ENCODE peak calls at places on chromosomes 12 and 14, in seven cellular contexts. B, L, J, F, E, G and A are unnamed samples.
A peak's percentile ranks its signal among the peaks of the same experiment; 100 is the strongest.

GRCh38 chr14:50045039-50045711 is 71.2 kb downstream of the VCPKMT start:
- DNase-seq in G (peak; percentile 88), E (peak; percentile 84), L (peak; percentile 38), F (no peak), J (peak; percentile 93), B (peak; percentile 16), A (peak; percentile 32)

GRCh38 chr12:26028953-26029740 is 70.7 kb downstream of the RASSF8 start:
- DNase-seq in F (no peak), J (peak; percentile 31), G (peak; percentile 67), B (peak; percentile 67), E (peak; percentile 52), L (peak; percentile 57), A (peak; percentile 86)

GRCh38 chr14:102430212-102430908 is 67.6 kb downstream of the TECPR2 start:
- DNase-seq in B (no peak), L (no peak), F (no peak), G (no peak), E (no peak), J (no peak), A (no peak)

GRCh38 chr12:1041478-1041877 is 50.5 kb downstream of the ERC1 start:
- DNase-seq in L (no peak), B (no peak), G (no peak), F (no peak), E (no peak), J (no peak), A (no peak)

GRCh38 chr12:28955921-28956320 is 193.2 kb upstream of the FAR2 start:
- DNase-seq in F (no peak), G (no peak), E (no peak), L (no peak), B (no peak), J (no peak), A (no peak)

GRCh38 chr14:95225251-95225887 is 68.0 kb upstream of the DICER1 start:
- DNase-seq in F (no peak), B (no peak), L (no peak), J (no peak), G (no peak), E (no peak), A (no peak)

GRCh38 chr14:61563162-61563511 is 132.2 kb upstream of the HIF1A start:
- DNase-seq in B (no peak), L (no peak), E (no peak), F (no peak), J (no peak), G (no peak), A (no peak)

GRCh38 chr12:6341439-6342139 is at the start of gene TNFRSF1A:
- DNase-seq in B (peak; percentile 72), F (no peak), J (peak; percentile 84), G (peak; percentile 85), E (peak; percentile 83), L (peak; percentile 89), A (peak; percentile 92)

GRCh38 chr12:116600959-116601358 is 41.8 kb downstream of the MAP1LC3B2 start:
- DNase-seq in B (no peak), F (no peak), E (no peak), G (no peak), J (no peak), L (no peak), A (no peak)

GRCh38 chr14:95356245-95356850 is 36.6 kb upstream of the CLMN start:
- DNase-seq in B (no peak), E (no peak), G (no peak), J (no peak), F (no peak), L (no peak), A (no peak)

GRCh38 chr12:102962532-102962931 is 5.1 kb downstream of the ASCL1 start:
- DNase-seq in L (no peak), F (no peak), B (no peak), G (no peak), E (no peak), J (no peak), A (no peak)

GRCh38 chr12:109610523-109610922 is 36.9 kb downstream of the MVK start:
- DNase-seq in G (no peak), E (no peak), J (no peak), F (no peak), L (no peak), B (no peak), A (no peak)

GRCh38 chr12:76688627-76689026 is 75.3 kb upstream of the ZDHHC17 start:
- DNase-seq in F (no peak), E (no peak), G (no peak), B (no peak), L (no peak), J (no peak), A (no peak)

GRCh38 chr14:96584199-96584906 is 82.2 kb downstream of the PAPOLA start:
- DNase-seq in E (peak; percentile 35), L (peak; percentile 12), J (peak; percentile 18), G (no peak), F (peak; percentile 43), B (peak; percentile 37), A (peak; percentile 20)

GRCh38 chr12:122106891-122107660 is 28.5 kb downstream of the MLXIP start:
- DNase-seq in F (no peak), L (peak; percentile 66), B (no peak), J (peak; percentile 82), E (peak; percentile 92), G (peak; percentile 77), A (peak; percentile 48)

GRCh38 chr14:67964391-67964812 is 144.8 kb downstream of the RAD51B start:
- DNase-seq in G (peak; percentile 40), L (peak; percentile 61), B (no peak), J (no peak), F (no peak), E (no peak), A (peak; percentile 90)

GRCh38 chr12:75908961-75909699 is 122.4 kb downstream of the PHLDA1 start:
- DNase-seq in G (peak; percentile 82), E (peak; percentile 79), F (no peak), B (no peak), J (peak; percentile 52), L (peak; percentile 44), A (peak; percentile 85)

GRCh38 chr14:61462566-61463195 is 141.3 kb downstream of the PRKCH start:
- DNase-seq in J (peak; percentile 50), E (peak; percentile 71), F (no peak), B (no peak), L (peak; percentile 74), G (peak; percentile 83), A (peak; percentile 73)

GRCh38 chr12:3200779-3201738 is 123.9 kb downstream of the TSPAN9 start:
- DNase-seq in F (no peak), E (no peak), B (no peak), G (no peak), L (peak; percentile 36), J (no peak), A (peak; percentile 41)

GRCh38 chr14:23640524-23641141 is 4.5 kb downstream of the DHRS2 start:
- DNase-seq in L (no peak), F (no peak), E (peak; percentile 2), G (peak; percentile 49), B (no peak), J (peak; percentile 47), A (peak; percentile 70)

GRCh38 chr12:27260746-27261145 is 16.7 kb downstream of the STK38L start:
- DNase-seq in E (peak; percentile 60), L (peak; percentile 73), B (no peak), G (peak; percentile 53), J (no peak), F (no peak), A (peak; percentile 76)

GRCh38 chr12:8012910-8013309 is 19.6 kb upstream of the FOXJ2 start:
- DNase-seq in E (no peak), G (no peak), B (no peak), J (no peak), F (no peak), L (no peak), A (no peak)

GRCh38 chr14:21308132-21308478 is 28.2 kb downstream of the RPGRIP1 start:
- DNase-seq in B (peak; percentile 48), L (no peak), G (no peak), E (no peak), J (no peak), F (no peak), A (no peak)
- H3K4me3 ChIP-seq in B (peak overlapping the region; percentile 54), L (no peak overlapping the region), G (no peak overlapping the region), E (no peak overlapping the region), J (peak overlapping the region; percentile 27), F (peak overlapping the region; percentile 52), A (peak overlapping the region; percentile 75)

GRCh38 chr12:52924764-52925716 is 20.2 kb upstream of the KRT8 start:
- DNase-seq in E (peak; percentile 99), F (no peak), G (peak; percentile 93), L (peak; percentile 91), B (no peak), J (peak; percentile 83), A (peak; percentile 53)

GRCh38 chr12:52927964-52928363 is 21.0 kb upstream of the KRT18 start:
- DNase-seq in L (no peak), J (no peak), F (no peak), G (no peak), B (no peak), E (no peak), A (no peak)

GRCh38 chr12:52929538-52929937 is 19.4 kb upstream of the KRT18 start:
- DNase-seq in L (no peak), B (no peak), J (no peak), E (no peak), F (no peak), G (no peak), A (no peak)

GRCh38 chr12:52926596-52927241 is 21.8 kb upstream of the KRT8 start:
- DNase-seq in L (no peak), G (no peak), E (no peak), B (no peak), J (no peak), F (no peak), A (no peak)

DNA sequence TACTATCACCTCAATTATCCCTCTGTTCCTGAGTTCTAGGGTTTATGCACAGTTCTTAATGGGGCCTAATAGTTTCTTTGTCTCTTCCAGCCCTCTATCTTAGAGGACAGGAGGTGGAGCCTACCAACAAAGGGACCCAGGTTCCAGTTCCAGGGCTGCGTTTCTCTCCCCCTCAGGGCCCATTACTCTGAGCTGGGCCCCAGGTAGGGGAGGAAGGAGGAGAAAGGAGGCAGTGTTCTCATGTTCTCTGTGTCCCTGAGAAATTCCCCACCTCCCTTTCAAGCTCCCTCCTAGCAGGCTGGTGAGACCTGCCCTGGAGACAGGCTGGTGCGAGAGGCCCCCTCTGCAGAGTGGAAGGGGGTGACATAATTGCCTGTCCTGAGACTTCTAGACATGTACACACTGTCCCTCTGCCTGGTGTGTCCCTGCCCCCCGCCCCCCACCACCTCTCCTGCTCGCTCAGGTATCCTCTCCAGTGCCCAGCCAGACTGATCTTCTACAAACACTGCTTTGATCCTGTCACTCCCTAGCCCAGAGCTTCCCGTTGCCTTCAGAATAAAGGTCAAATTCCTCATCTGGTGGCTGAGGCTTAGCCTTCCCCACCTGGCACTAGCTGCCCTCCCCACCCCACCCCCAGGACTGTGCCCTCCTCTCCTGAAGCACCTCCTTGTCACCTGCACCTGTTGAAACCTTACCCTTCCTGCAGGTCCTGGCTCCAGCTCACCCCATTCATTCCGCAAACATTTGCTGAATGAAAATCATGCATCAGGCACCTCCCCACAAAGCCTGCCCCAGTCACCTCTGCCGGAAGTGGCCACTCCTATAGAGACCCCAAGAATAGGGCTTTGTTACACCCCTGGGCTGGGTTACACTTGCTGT is 21.1 kb upstream of the KRT8 start:
- DNase-seq in L (no peak), E (no peak), G (no peak), J (peak; percentile 83), F (no peak), B (no peak), A (no peak)
- H3K9ac ChIP-seq in L (no peak overlapping the region), E (no peak overlapping the region), G (peak overlapping the region; percentile 4), J (peak overlapping the region; percentile 94), F (no peak overlapping the region), B (no peak overlapping the region), A (peak overlapping the region; percentile 33)

GRCh38 chr14:75981826-75982723 is at the start of gene TGFB3:
- DNase-seq in E (peak; percentile 94), J (peak; percentile 88), G (peak; percentile 93), L (peak; percentile 94), F (no peak), B (peak; percentile 49), A (peak; percentile 93)
- H3K4me1 ChIP-seq in E (peaks cover 28% of the 10 kb centered on the region), J (peaks cover 10% of the 10 kb centered on the region), G (peaks cover 7% of the 10 kb centered on the region), L (peaks cover 34% of the 10 kb centered on the region), F (no peaks in the 10 kb centered on the region), B (peaks cover 3% of the 10 kb centered on the region), A (peaks cover 47% of the 10 kb centered on the region)

GRCh38 chr14:33774866-33775519 is 175.9 kb downstream of the EGLN3 start:
- DNase-seq in E (peak; percentile 47), J (no peak), G (no peak), B (no peak), L (no peak), F (no peak), A (peak; percentile 24)
- H3K4me3 ChIP-seq in E (no peak overlapping the region), J (no peak overlapping the region), G (no peak overlapping the region), B (no peak overlapping the region), L (no peak overlapping the region), F (no peak overlapping the region), A (no peak overlapping the region)